ENCODE peak calls at places on chromosome 7, in four cellular contexts. One of them, this sample, is unnamed.

GRCh38 chr7:119733480-119733879 is 539.5 kb upstream of the KCND2 start:
- DNase-seq in K562: no peak
- DNase-seq in GM12878: no peak
- DNase-seq in HEK293T: no peak
- DNase-seq in this sample: no peak

GRCh38 chr7:33040803-33041516 is 21.6 kb downstream of the NT5C3A start:
- DNase-seq in K562: peak; percentile 68
- DNase-seq in GM12878: peak; percentile 89
- DNase-seq in HEK293T: peak; percentile 8
- DNase-seq in this sample: no peak

GRCh38 chr7:30029696-30030095 is 1.5 kb downstream of the PLEKHA8 start:
- DNase-seq in K562: peak; percentile 14
- DNase-seq in GM12878: no peak
- DNase-seq in HEK293T: no peak
- DNase-seq in this sample: no peak

GRCh38 chr7:66182920-66183319 is 22.2 kb upstream of the TPST1 start:
- DNase-seq in K562: no peak
- DNase-seq in GM12878: no peak
- DNase-seq in HEK293T: no peak
- DNase-seq in this sample: peak; percentile 59

GRCh38 chr7:101814081-101814995 is 3.1 kb upstream of the CUX1 start:
- DNase-seq in K562: peak; percentile 86
- DNase-seq in GM12878: no peak
- DNase-seq in HEK293T: peak; percentile 53
- DNase-seq in this sample: peak; percentile 36

GRCh38 chr7:1288996-1289551 is 56.4 kb downstream of the UNCX start:
- DNase-seq in K562: no peak
- DNase-seq in GM12878: no peak
- DNase-seq in HEK293T: no peak
- DNase-seq in this sample: no peak

GRCh38 chr7:2247141-2247985 is 5.3 kb downstream of the NUDT1 start:
- DNase-seq in K562: peak; percentile 62
- DNase-seq in GM12878: no peak
- DNase-seq in HEK293T: peak; percentile 71
- DNase-seq in this sample: no peak

GRCh38 chr7:17444151-17444550 is 145.7 kb downstream of the AHR start:
- DNase-seq in K562: no peak
- DNase-seq in GM12878: no peak
- DNase-seq in HEK293T: no peak
- DNase-seq in this sample: no peak

GRCh38 chr7:39609462-39610149 is 13.8 kb upstream of the RALA start:
- DNase-seq in K562: no peak
- DNase-seq in GM12878: no peak
- DNase-seq in HEK293T: no peak
- DNase-seq in this sample: no peak

GRCh38 chr7:37489703-37490102 is 41.0 kb upstream of the ELMO1 start:
- DNase-seq in K562: no peak
- DNase-seq in GM12878: no peak
- DNase-seq in HEK293T: no peak
- DNase-seq in this sample: no peak

GRCh38 chr7:67462781-67463191 is 466.2 kb downstream of the TYW1 start:
- DNase-seq in K562: no peak
- DNase-seq in GM12878: no peak
- DNase-seq in HEK293T: no peak
- DNase-seq in this sample: no peak

GRCh38 chr7:33892945-33893344 is 12.4 kb upstream of the BMPER start:
- DNase-seq in K562: no peak
- DNase-seq in GM12878: no peak
- DNase-seq in HEK293T: no peak
- DNase-seq in this sample: no peak

GRCh38 chr7:126026421-126027088 is 1096.9 kb upstream of the POT1 start:
- DNase-seq in K562: no peak
- DNase-seq in GM12878: no peak
- DNase-seq in HEK293T: no peak
- DNase-seq in this sample: no peak

GRCh38 chr7:45708046-45708950 is 134.1 kb downstream of the ADCY1 start:
- DNase-seq in K562: no peak
- DNase-seq in GM12878: no peak
- DNase-seq in HEK293T: no peak
- DNase-seq in this sample: no peak

GRCh38 chr7:113289140-113289740 is 170.9 kb upstream of the SMIM30 start:
- DNase-seq in K562: peak; percentile 62
- DNase-seq in GM12878: no peak
- DNase-seq in HEK293T: peak; percentile 13
- DNase-seq in this sample: peak; percentile 36

GRCh38 chr7:51290702-51291290 is 25.8 kb downstream of the COBL start:
- DNase-seq in K562: no peak
- DNase-seq in GM12878: no peak
- DNase-seq in HEK293T: no peak
- DNase-seq in this sample: no peak

GRCh38 chr7:37336259-37336658 is 112.4 kb downstream of the ELMO1 start:
- DNase-seq in K562: no peak
- DNase-seq in GM12878: peak; percentile 94
- DNase-seq in HEK293T: no peak
- DNase-seq in this sample: no peak

DNA sequence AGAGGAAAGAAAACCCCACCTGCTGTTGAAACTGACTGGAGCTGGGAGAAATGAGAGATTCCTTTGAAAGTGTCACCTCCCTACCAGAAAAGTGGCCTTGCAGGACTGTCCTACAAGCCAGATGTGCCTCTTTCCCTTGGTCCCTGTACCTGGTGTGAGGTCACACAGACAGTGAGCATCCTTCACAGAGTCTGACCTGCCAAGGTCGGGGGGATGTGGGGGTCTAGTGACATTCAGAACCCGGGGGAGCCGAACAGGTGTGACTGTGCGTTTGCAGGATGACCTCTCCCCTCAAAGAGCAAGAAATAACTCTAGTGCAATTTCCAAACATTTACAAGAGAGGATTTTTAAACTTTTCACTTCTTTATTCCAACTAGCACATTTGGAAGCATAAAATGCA is 93.4 kb upstream of the ZNF479 start:
- DNase-seq in K562: no peak
- DNase-seq in GM12878: no peak
- DNase-seq in HEK293T: no peak
- DNase-seq in this sample: no peak
- TF ChIP-seq FOXK2 in K562: no peak
- TF ChIP-seq FOXK2 in GM12878: no peak
- TF ChIP-seq FOXK2 in HEK293T: no peak
- TF ChIP-seq FOXK2 in this sample: no peak

GRCh38 chr7:116455499-116455898 is 44.0 kb upstream of the CAV2 start:
- DNase-seq in K562: no peak
- DNase-seq in GM12878: no peak
- DNase-seq in HEK293T: no peak
- DNase-seq in this sample: no peak

GRCh38 chr7:116449950-116450349 is 49.6 kb upstream of the CAV2 start:
- DNase-seq in K562: no peak
- DNase-seq in GM12878: no peak
- DNase-seq in HEK293T: no peak
- DNase-seq in this sample: no peak

GRCh38 chr7:116451958-116452729 is 47.4 kb upstream of the CAV2 start:
- DNase-seq in K562: no peak
- DNase-seq in GM12878: no peak
- DNase-seq in HEK293T: no peak
- DNase-seq in this sample: no peak

GRCh38 chr7:116455009-116455408 is 44.5 kb upstream of the CAV2 start:
- DNase-seq in K562: no peak
- DNase-seq in GM12878: no peak
- DNase-seq in HEK293T: no peak
- DNase-seq in this sample: no peak

DNA sequence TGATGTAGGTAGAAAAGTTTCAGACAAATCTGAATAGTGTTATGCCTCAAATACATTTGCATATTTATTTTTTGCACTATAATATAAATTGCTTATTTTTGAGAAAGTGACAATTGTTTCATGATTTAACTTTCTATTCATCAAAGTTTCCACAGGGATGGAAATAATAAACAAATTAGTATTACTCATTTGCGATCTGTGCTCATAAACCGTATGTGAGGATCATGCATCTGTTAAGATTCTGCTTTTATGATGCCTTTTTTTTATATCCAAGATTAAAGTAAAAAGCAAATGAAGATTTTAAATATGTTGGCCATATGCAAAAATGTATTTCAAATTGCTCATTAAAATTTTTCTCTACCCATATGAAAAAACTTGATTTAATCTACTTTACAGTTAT is 45.2 kb upstream of the CAV2 start:
- DNase-seq in K562: no peak
- DNase-seq in GM12878: no peak
- DNase-seq in HEK293T: no peak
- DNase-seq in this sample: no peak
- TF ChIP-seq FOXK2 in K562: no peak
- TF ChIP-seq FOXK2 in GM12878: no peak
- TF ChIP-seq FOXK2 in HEK293T: no peak
- TF ChIP-seq FOXK2 in this sample: no peak

GRCh38 chr7:130943981-130944380 is 210.0 kb upstream of the KLF14 start:
- DNase-seq in K562: no peak
- DNase-seq in GM12878: no peak
- DNase-seq in HEK293T: no peak
- DNase-seq in this sample: no peak

GRCh38 chr7:130946110-130946509 is 212.1 kb upstream of the KLF14 start:
- DNase-seq in K562: no peak
- DNase-seq in GM12878: no peak
- DNase-seq in HEK293T: no peak
- DNase-seq in this sample: peak; percentile 31

GRCh38 chr7:130944997-130945396 is 211.0 kb upstream of the KLF14 start:
- DNase-seq in K562: no peak
- DNase-seq in GM12878: no peak
- DNase-seq in HEK293T: no peak
- DNase-seq in this sample: no peak

GRCh38 chr7:130943336-130943901 is 209.4 kb upstream of the KLF14 start:
- DNase-seq in K562: peak; percentile 67
- DNase-seq in GM12878: no peak
- DNase-seq in HEK293T: no peak
- DNase-seq in this sample: no peak

GRCh38 chr7:130945411-130945811 is 211.4 kb upstream of the KLF14 start:
- DNase-seq in K562: no peak
- DNase-seq in GM12878: no peak
- DNase-seq in HEK293T: no peak
- DNase-seq in this sample: no peak
- TF ChIP-seq FOXK2 in K562: no peak
- TF ChIP-seq FOXK2 in GM12878: no peak
- TF ChIP-seq FOXK2 in HEK293T: no peak
- TF ChIP-seq FOXK2 in this sample: no peak

GRCh38 chr7:11171569-11172192 is 198.0 kb downstream of the PHF14 start:
- DNase-seq in K562: no peak
- DNase-seq in GM12878: no peak
- DNase-seq in HEK293T: no peak
- DNase-seq in this sample: no peak

GRCh38 chr7:11168622-11169170 is 195.0 kb downstream of the PHF14 start:
- DNase-seq in K562: no peak
- DNase-seq in GM12878: no peak
- DNase-seq in HEK293T: no peak
- DNase-seq in this sample: no peak

GRCh38 chr7:11166051-11166450 is 192.4 kb downstream of the PHF14 start:
- DNase-seq in K562: no peak
- DNase-seq in GM12878: no peak
- DNase-seq in HEK293T: no peak
- DNase-seq in this sample: no peak

GRCh38 chr7:11170863-11171568 is 197.3 kb downstream of the PHF14 start:
- DNase-seq in K562: no peak
- DNase-seq in GM12878: no peak
- DNase-seq in HEK293T: no peak
- DNase-seq in this sample: no peak

GRCh38 chr7:11170160-11170559 is 196.5 kb downstream of the PHF14 start:
- DNase-seq in K562: no peak
- DNase-seq in GM12878: no peak
- DNase-seq in HEK293T: no peak
- DNase-seq in this sample: no peak
- TF ChIP-seq FOXK2 in K562: no peak
- TF ChIP-seq FOXK2 in GM12878: no peak
- TF ChIP-seq FOXK2 in HEK293T: no peak
- TF ChIP-seq FOXK2 in this sample: no peak

DNA sequence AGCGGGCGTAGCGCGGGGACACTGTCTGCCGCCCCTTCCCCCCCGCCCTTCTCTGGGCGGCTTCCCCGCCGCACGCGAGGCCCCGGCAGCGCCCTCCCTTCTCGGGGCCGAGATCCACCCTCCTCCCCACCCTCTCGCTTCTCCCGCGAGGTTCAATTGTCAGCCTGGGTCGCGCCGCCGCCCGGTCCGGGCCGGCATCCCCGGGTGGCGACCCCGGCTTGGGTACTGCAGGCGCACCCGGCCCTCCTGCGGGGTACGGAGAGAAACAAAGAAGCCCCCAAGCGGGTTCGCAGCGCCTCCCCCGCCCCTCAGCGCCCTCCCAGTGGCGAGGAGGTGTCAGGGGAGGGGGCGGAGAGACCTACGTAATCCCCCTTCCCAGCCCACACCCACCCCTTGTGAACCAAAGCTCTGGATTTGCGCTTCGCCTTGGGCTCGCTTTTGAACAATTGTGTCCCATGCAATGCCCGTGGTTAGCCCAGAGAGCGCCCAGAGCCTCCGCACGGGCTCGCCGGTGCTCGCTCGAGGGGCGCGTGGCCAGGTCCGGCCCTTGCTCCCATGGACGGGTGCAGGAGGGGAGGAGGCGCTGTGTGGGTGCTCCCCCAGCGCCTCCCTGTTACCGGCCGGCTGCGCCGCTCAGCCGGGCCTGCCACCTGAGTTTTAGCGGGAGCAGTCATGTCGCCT is 634 bp downstream of the HECW1 start:
- DNase-seq in K562: peak; percentile 11
- DNase-seq in GM12878: no peak
- DNase-seq in HEK293T: peak; percentile 49
- DNase-seq in this sample: no peak
- TF ChIP-seq FOXK2 in K562: no peak
- TF ChIP-seq FOXK2 in GM12878: no peak
- TF ChIP-seq FOXK2 in HEK293T: no peak
- TF ChIP-seq FOXK2 in this sample: no peak

GRCh38 chr7:100694196-100694745 is at the start of gene GIGYF1:
- DNase-seq in K562: peak; percentile 89
- DNase-seq in GM12878: no peak
- DNase-seq in HEK293T: peak; percentile 82
- DNase-seq in this sample: peak; percentile 33
- TF ChIP-seq FOXK2 in K562: no peak
- TF ChIP-seq FOXK2 in GM12878: no peak
- TF ChIP-seq FOXK2 in HEK293T: no peak
- TF ChIP-seq FOXK2 in this sample: no peak

GRCh38 chr7:98826400-98826799 is 43.4 kb downstream of the TMEM130 start:
- DNase-seq in K562: no peak
- DNase-seq in GM12878: no peak
- DNase-seq in HEK293T: no peak
- DNase-seq in this sample: no peak
- TF ChIP-seq FOXK2 in K562: no peak
- TF ChIP-seq FOXK2 in GM12878: no peak
- TF ChIP-seq FOXK2 in HEK293T: no peak
- TF ChIP-seq FOXK2 in this sample: no peak

GRCh38 chr7:43906327-43907010 is at the start of gene URGCP:
- DNase-seq in K562: peak; percentile 63
- DNase-seq in GM12878: no peak
- DNase-seq in HEK293T: peak; percentile 73
- DNase-seq in this sample: no peak
- TF ChIP-seq FOXK2 in K562: no peak
- TF ChIP-seq FOXK2 in GM12878: no peak
- TF ChIP-seq FOXK2 in HEK293T: no peak
- TF ChIP-seq FOXK2 in this sample: no peak